ENCODE peak calls at places on chromosomes 11 and 22, in seven cellular contexts. O, K, Y, S, C, Z and Q are unnamed samples.

GRCh38 chr11:113952070-113952469 is 22.8 kb upstream of the HTR3A start:
- DNase-seq in Z (no peak), Y (peak), S (no peak), O (no peak), K (no peak), C (no peak), Q (no peak)

GRCh38 chr11:34595391-34595790 is 25.5 kb upstream of the EHF start:
- DNase-seq in C (no peak), S (no peak), Z (no peak), O (no peak), Y (no peak), K (no peak), Q (no peak)

GRCh38 chr11:133966924-133967598 is 10.3 kb upstream of the IGSF9B start:
- DNase-seq in O (no peak), Z (no peak), K (peak), Y (peak), C (no peak), S (no peak), Q (peak)

GRCh38 chr11:70109006-70109405 is 30.9 kb downstream of the ANO1 start:
- DNase-seq in O (no peak), Z (no peak), C (no peak), Y (no peak), K (no peak), S (no peak), Q (no peak)

GRCh38 chr11:65424200-65425104 is 1.9 kb downstream of the NEAT1 start:
- DNase-seq in K (peak), O (no peak), Y (no peak), Z (no peak), C (no peak), S (no peak), Q (no peak)

GRCh38 chr11:24709928-24710565 is 213.2 kb downstream of the LUZP2 start:
- DNase-seq in K (no peak), Z (no peak), O (no peak), Y (no peak), S (no peak), C (no peak), Q (no peak)

GRCh38 chr11:118610220-118610772 is 2.9 kb downstream of the PHLDB1 start:
- DNase-seq in Y (no peak), C (no peak), O (no peak), Z (no peak), K (no peak), S (no peak), Q (no peak)

GRCh38 chr22:23402275-23403151 is 177.6 kb downstream of the IGLL1 start:
- DNase-seq in Y (peak), K (peak), O (peak), S (no peak), C (peak), Z (no peak), Q (peak)

GRCh38 chr22:20571531-20572007 is 64.2 kb downstream of the MED15 start:
- DNase-seq in O (no peak), C (peak), K (peak), Y (peak), S (no peak), Z (peak), Q (no peak)
- TF ChIP-seq SIN3A in O (no peak), C (no peak), K (no peak), Y (no peak), S (no peak), Z (no peak), Q (no peak)

DNA sequence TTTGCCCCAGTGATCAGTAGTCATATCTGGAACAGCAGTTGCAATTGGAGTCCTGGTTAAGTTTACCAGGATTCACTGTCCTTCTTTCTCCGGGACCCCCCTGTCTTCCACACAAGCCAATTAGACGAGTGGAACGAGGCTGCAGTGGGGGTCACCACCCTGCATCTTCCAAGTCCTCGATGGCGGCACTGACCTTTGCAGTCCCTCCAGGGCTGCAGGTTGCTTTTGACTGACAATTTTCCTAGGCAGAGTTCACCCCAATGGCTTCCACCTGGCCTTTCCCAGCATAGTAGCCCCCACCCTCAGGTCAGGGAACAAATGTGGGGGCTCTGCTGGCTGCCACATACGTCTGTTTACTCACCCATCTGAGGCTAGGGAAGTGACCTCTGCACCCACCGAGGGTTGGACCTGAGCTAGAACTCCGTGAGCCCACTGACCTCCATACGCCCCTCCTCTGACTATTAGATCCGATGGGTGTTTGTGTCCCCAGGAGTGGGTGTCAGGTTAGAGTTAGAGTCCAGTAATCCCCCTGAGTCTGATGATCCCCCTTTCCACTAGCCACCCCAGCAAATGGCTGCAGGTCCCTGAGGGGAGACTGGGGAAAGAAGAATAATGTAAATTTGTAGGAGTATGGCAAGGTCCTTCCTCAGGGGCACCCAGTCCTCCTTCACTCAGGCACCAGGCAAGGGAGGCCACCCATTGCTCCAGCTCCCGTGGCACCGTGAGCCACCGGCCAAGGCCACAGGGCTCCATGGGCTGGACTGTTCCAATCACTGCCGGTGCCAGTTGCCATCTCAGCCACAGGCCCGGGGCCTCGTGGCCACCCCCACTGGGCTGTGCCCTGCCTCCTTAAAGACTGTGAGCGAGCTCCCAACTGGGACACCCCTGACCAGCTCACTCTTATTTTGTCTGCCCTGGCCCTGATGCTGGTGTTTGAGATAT is 5.5 kb downstream of the C11orf21 start:
- DNase-seq in O (no peak), S (no peak), Z (no peak), C (no peak), K (no peak), Y (no peak), Q (no peak)
- TF ChIP-seq SIN3A in O (no peak), S (no peak), Z (no peak), C (no peak), K (no peak), Y (no peak), Q (no peak)

GRCh38 chr11:74687237-74688005 is 43.8 kb downstream of the CHRDL2 start:
- DNase-seq in Y (no peak), S (no peak), K (peak), O (no peak), Z (no peak), C (no peak), Q (no peak)
- TF ChIP-seq SIN3A in Y (no peak), S (no peak), K (no peak), O (no peak), Z (no peak), C (no peak), Q (no peak)

GRCh38 chr22:28711820-28712777 is 29.5 kb downstream of the CHEK2 start:
- DNase-seq in C (peak), O (no peak), K (no peak), Z (no peak), S (no peak), Y (no peak), Q (no peak)
- TF ChIP-seq SIN3A in C (peak), O (no peak), K (no peak), Z (no peak), S (no peak), Y (no peak), Q (no peak)

DNA sequence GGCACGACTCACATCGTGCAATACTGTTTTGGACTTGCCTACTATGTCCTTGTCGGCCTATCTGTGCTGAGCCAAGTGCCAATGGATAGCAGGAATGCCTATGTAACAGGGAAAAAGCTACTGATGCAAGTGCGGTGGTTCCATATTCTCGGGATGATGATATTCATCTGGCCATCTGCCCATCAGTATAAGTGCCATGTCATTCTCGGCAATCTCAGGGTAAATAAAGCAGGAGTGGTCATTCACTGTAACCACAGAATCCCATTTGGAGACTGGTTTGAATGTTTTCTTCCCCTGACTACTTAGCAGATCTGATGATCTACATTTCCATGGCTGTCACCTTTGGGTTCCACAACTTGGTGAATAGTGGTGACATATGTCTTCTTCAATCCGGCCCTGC is 20.1 kb downstream of the OOSP3 start:
- DNase-seq in S (no peak), Z (no peak), C (no peak), O (no peak), K (no peak), Y (no peak), Q (no peak)
- TF ChIP-seq SIN3A in S (no peak), Z (no peak), C (no peak), O (no peak), K (no peak), Y (no peak), Q (no peak)

DNA sequence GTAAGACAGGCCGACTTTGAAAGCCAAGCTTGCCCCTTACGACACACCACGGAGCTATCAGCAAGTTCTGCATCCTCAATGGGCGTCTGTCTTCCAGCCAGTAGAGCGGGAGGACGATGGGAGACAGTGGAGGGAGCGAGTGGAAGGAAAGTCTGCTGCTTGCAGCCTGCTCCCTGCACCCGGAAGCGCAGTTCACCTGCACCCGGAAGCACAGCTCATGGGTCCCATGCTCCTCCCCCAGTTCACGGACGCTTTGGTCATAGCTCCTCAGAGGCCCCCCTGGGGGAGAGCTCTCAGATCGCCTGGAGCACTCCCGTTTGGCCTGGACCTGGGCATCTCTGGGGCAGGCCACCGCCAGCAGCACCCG is 51.3 kb downstream of the FBLN1 start:
- DNase-seq in Y (peak), Z (no peak), C (no peak), S (no peak), O (no peak), K (no peak), Q (no peak)
- TF ChIP-seq SIN3A in Y (no peak), Z (no peak), C (no peak), S (no peak), O (no peak), K (no peak), Q (no peak)

GRCh38 chr22:43501951-43502874 is 90.4 kb downstream of the MPPED1 start:
- DNase-seq in O (no peak), K (no peak), Y (no peak), Z (no peak), S (no peak), C (no peak), Q (no peak)
- TF ChIP-seq SIN3A in O (no peak), K (no peak), Y (no peak), Z (no peak), S (no peak), C (no peak), Q (no peak)

GRCh38 chr11:90874971-90875370 is 652.1 kb upstream of the CHORDC1 start:
- DNase-seq in O (no peak), C (no peak), Z (no peak), Y (no peak), K (no peak), S (no peak), Q (no peak)
- TF ChIP-seq SIN3A in O (no peak), C (no peak), Z (no peak), Y (no peak), K (no peak), S (no peak), Q (no peak)

GRCh38 chr11:19242184-19242932 is 1.6 kb upstream of the E2F8 start:
- DNase-seq in K (no peak), Y (no peak), O (no peak), S (no peak), C (no peak), Z (no peak), Q (peak)
- TF ChIP-seq SIN3A in K (no peak), Y (no peak), O (no peak), S (no peak), C (no peak), Z (no peak), Q (no peak)